ENCODE peak calls at places on chromosome 19, in seven cellular contexts. One of them, this sample, is unnamed.

GRCh38 chr19:29596885-29597525 is 9.1 kb upstream of the POP4 start:
- DNase-seq in colonic mucosa: no peak
- DNase-seq in cerebellar nuclear complex: peak
- DNase-seq in left colon: no peak
- DNase-seq in heart right ventricle: no peak
- DNase-seq in stimulated activated CD4-positive, alpha-beta T cell treated with anti-CD3 and anti-CD28 coated beads, Interleukin-1b, Interleukin-23, amount 100 ng/mL, for 1 hour: no peak
- DNase-seq in B cell: no peak
- DNase-seq in this sample: no peak

GRCh38 chr19:55079400-55080038 is 3.9 kb downstream of the EPS8L1 start:
- DNase-seq in colonic mucosa: no peak
- DNase-seq in cerebellar nuclear complex: no peak
- DNase-seq in left colon: no peak
- DNase-seq in heart right ventricle: no peak
- DNase-seq in stimulated activated CD4-positive, alpha-beta T cell treated with anti-CD3 and anti-CD28 coated beads, Interleukin-1b, Interleukin-23, amount 100 ng/mL, for 1 hour: no peak
- DNase-seq in B cell: no peak
- DNase-seq in this sample: no peak

GRCh38 chr19:35518313-35518712 is 4.9 kb upstream of the DMKN start:
- DNase-seq in colonic mucosa: no peak
- DNase-seq in cerebellar nuclear complex: no peak
- DNase-seq in left colon: no peak
- DNase-seq in heart right ventricle: no peak
- DNase-seq in stimulated activated CD4-positive, alpha-beta T cell treated with anti-CD3 and anti-CD28 coated beads, Interleukin-1b, Interleukin-23, amount 100 ng/mL, for 1 hour: no peak
- DNase-seq in B cell: no peak
- DNase-seq in this sample: no peak

GRCh38 chr19:44345969-44346368 is 10.5 kb downstream of the ZNF112 start:
- DNase-seq in colonic mucosa: no peak
- DNase-seq in cerebellar nuclear complex: peak
- DNase-seq in left colon: no peak
- DNase-seq in heart right ventricle: no peak
- DNase-seq in stimulated activated CD4-positive, alpha-beta T cell treated with anti-CD3 and anti-CD28 coated beads, Interleukin-1b, Interleukin-23, amount 100 ng/mL, for 1 hour: no peak
- DNase-seq in B cell: no peak
- DNase-seq in this sample: no peak

GRCh38 chr19:3725640-3726310 is 17.6 kb downstream of the TJP3 start:
- DNase-seq in colonic mucosa: peak
- DNase-seq in cerebellar nuclear complex: no peak
- DNase-seq in left colon: peak
- DNase-seq in heart right ventricle: no peak
- DNase-seq in stimulated activated CD4-positive, alpha-beta T cell treated with anti-CD3 and anti-CD28 coated beads, Interleukin-1b, Interleukin-23, amount 100 ng/mL, for 1 hour: no peak
- DNase-seq in B cell: no peak
- DNase-seq in this sample: no peak

GRCh38 chr19:13640611-13641010 is 123.7 kb upstream of the MRI1 start:
- DNase-seq in colonic mucosa: no peak
- DNase-seq in cerebellar nuclear complex: no peak
- DNase-seq in left colon: no peak
- DNase-seq in heart right ventricle: no peak
- DNase-seq in stimulated activated CD4-positive, alpha-beta T cell treated with anti-CD3 and anti-CD28 coated beads, Interleukin-1b, Interleukin-23, amount 100 ng/mL, for 1 hour: no peak
- DNase-seq in B cell: no peak
- DNase-seq in this sample: no peak

GRCh38 chr19:14369399-14370168 is 11.7 kb upstream of the ADGRE5 start:
- DNase-seq in colonic mucosa: no peak
- DNase-seq in cerebellar nuclear complex: no peak
- DNase-seq in left colon: no peak
- DNase-seq in heart right ventricle: no peak
- DNase-seq in stimulated activated CD4-positive, alpha-beta T cell treated with anti-CD3 and anti-CD28 coated beads, Interleukin-1b, Interleukin-23, amount 100 ng/mL, for 1 hour: peak
- DNase-seq in B cell: peak
- DNase-seq in this sample: no peak

GRCh38 chr19:46766569-46767317 is 20.5 kb upstream of the STRN4 start:
- DNase-seq in colonic mucosa: peak
- DNase-seq in cerebellar nuclear complex: no peak
- DNase-seq in left colon: no peak
- DNase-seq in heart right ventricle: no peak
- DNase-seq in stimulated activated CD4-positive, alpha-beta T cell treated with anti-CD3 and anti-CD28 coated beads, Interleukin-1b, Interleukin-23, amount 100 ng/mL, for 1 hour: no peak
- DNase-seq in B cell: peak
- DNase-seq in this sample: no peak

GRCh38 chr19:10744222-10744847 is 26.5 kb downstream of the DNM2 start:
- DNase-seq in colonic mucosa: peak
- DNase-seq in cerebellar nuclear complex: no peak
- DNase-seq in left colon: peak
- DNase-seq in heart right ventricle: no peak
- DNase-seq in stimulated activated CD4-positive, alpha-beta T cell treated with anti-CD3 and anti-CD28 coated beads, Interleukin-1b, Interleukin-23, amount 100 ng/mL, for 1 hour: no peak
- DNase-seq in B cell: no peak
- DNase-seq in this sample: peak

GRCh38 chr19:27876489-27876888 is 1336.5 kb downstream of the UQCRFS1 start:
- DNase-seq in colonic mucosa: no peak
- DNase-seq in cerebellar nuclear complex: no peak
- DNase-seq in left colon: no peak
- DNase-seq in heart right ventricle: no peak
- DNase-seq in stimulated activated CD4-positive, alpha-beta T cell treated with anti-CD3 and anti-CD28 coated beads, Interleukin-1b, Interleukin-23, amount 100 ng/mL, for 1 hour: no peak
- DNase-seq in B cell: no peak
- DNase-seq in this sample: no peak

GRCh38 chr19:5218963-5219530 is 121.6 kb downstream of the PTPRS start:
- DNase-seq in colonic mucosa: no peak
- DNase-seq in cerebellar nuclear complex: no peak
- DNase-seq in left colon: no peak
- DNase-seq in heart right ventricle: no peak
- DNase-seq in stimulated activated CD4-positive, alpha-beta T cell treated with anti-CD3 and anti-CD28 coated beads, Interleukin-1b, Interleukin-23, amount 100 ng/mL, for 1 hour: no peak
- DNase-seq in B cell: no peak
- DNase-seq in this sample: no peak

GRCh38 chr19:14786421-14786851 is 8.1 kb upstream of the ADGRE2 start:
- DNase-seq in colonic mucosa: no peak
- DNase-seq in cerebellar nuclear complex: no peak
- DNase-seq in left colon: no peak
- DNase-seq in heart right ventricle: peak
- DNase-seq in stimulated activated CD4-positive, alpha-beta T cell treated with anti-CD3 and anti-CD28 coated beads, Interleukin-1b, Interleukin-23, amount 100 ng/mL, for 1 hour: no peak
- DNase-seq in B cell: peak
- DNase-seq in this sample: peak

GRCh38 chr19:3518231-3518630 is 12.1 kb downstream of the FZR1 start:
- DNase-seq in colonic mucosa: no peak
- DNase-seq in cerebellar nuclear complex: no peak
- DNase-seq in left colon: no peak
- DNase-seq in heart right ventricle: no peak
- DNase-seq in stimulated activated CD4-positive, alpha-beta T cell treated with anti-CD3 and anti-CD28 coated beads, Interleukin-1b, Interleukin-23, amount 100 ng/mL, for 1 hour: no peak
- DNase-seq in B cell: no peak
- DNase-seq in this sample: no peak

GRCh38 chr19:18809149-18809978 is 18.3 kb upstream of the COMP start:
- DNase-seq in colonic mucosa: peak
- DNase-seq in cerebellar nuclear complex: no peak
- DNase-seq in left colon: peak
- DNase-seq in heart right ventricle: peak
- DNase-seq in stimulated activated CD4-positive, alpha-beta T cell treated with anti-CD3 and anti-CD28 coated beads, Interleukin-1b, Interleukin-23, amount 100 ng/mL, for 1 hour: no peak
- DNase-seq in B cell: no peak
- DNase-seq in this sample: peak

GRCh38 chr19:7529610-7530490 is 5.7 kb upstream of the PNPLA6 start:
- DNase-seq in colonic mucosa: no peak
- DNase-seq in cerebellar nuclear complex: no peak
- DNase-seq in left colon: no peak
- DNase-seq in heart right ventricle: no peak
- DNase-seq in stimulated activated CD4-positive, alpha-beta T cell treated with anti-CD3 and anti-CD28 coated beads, Interleukin-1b, Interleukin-23, amount 100 ng/mL, for 1 hour: no peak
- DNase-seq in B cell: no peak
- DNase-seq in this sample: no peak

GRCh38 chr19:31039151-31039550 is 310.1 kb downstream of the TSHZ3 start:
- DNase-seq in colonic mucosa: no peak
- DNase-seq in cerebellar nuclear complex: no peak
- DNase-seq in left colon: no peak
- DNase-seq in heart right ventricle: no peak
- DNase-seq in stimulated activated CD4-positive, alpha-beta T cell treated with anti-CD3 and anti-CD28 coated beads, Interleukin-1b, Interleukin-23, amount 100 ng/mL, for 1 hour: no peak
- DNase-seq in B cell: no peak
- DNase-seq in this sample: no peak

GRCh38 chr19:44615529-44616247 is 2.3 kb downstream of the IGSF23 start:
- DNase-seq in colonic mucosa: no peak
- DNase-seq in cerebellar nuclear complex: no peak
- DNase-seq in left colon: no peak
- DNase-seq in heart right ventricle: no peak
- DNase-seq in stimulated activated CD4-positive, alpha-beta T cell treated with anti-CD3 and anti-CD28 coated beads, Interleukin-1b, Interleukin-23, amount 100 ng/mL, for 1 hour: no peak
- DNase-seq in B cell: no peak
- DNase-seq in this sample: no peak

GRCh38 chr19:30227661-30228112 is 144.5 kb upstream of the ZNF536 start:
- DNase-seq in colonic mucosa: peak
- DNase-seq in cerebellar nuclear complex: no peak
- DNase-seq in left colon: no peak
- DNase-seq in heart right ventricle: peak
- DNase-seq in stimulated activated CD4-positive, alpha-beta T cell treated with anti-CD3 and anti-CD28 coated beads, Interleukin-1b, Interleukin-23, amount 100 ng/mL, for 1 hour: no peak
- DNase-seq in B cell: peak
- DNase-seq in this sample: peak

GRCh38 chr19:47283405-47284059 is 8.8 kb downstream of the INAFM1 start:
- DNase-seq in colonic mucosa: no peak
- DNase-seq in cerebellar nuclear complex: no peak
- DNase-seq in left colon: no peak
- DNase-seq in heart right ventricle: no peak
- DNase-seq in stimulated activated CD4-positive, alpha-beta T cell treated with anti-CD3 and anti-CD28 coated beads, Interleukin-1b, Interleukin-23, amount 100 ng/mL, for 1 hour: no peak
- DNase-seq in B cell: no peak
- DNase-seq in this sample: no peak

GRCh38 chr19:14136509-14137281 is at the start of gene ASF1B:
- DNase-seq in colonic mucosa: peak
- DNase-seq in cerebellar nuclear complex: peak
- DNase-seq in left colon: peak
- DNase-seq in heart right ventricle: peak
- DNase-seq in stimulated activated CD4-positive, alpha-beta T cell treated with anti-CD3 and anti-CD28 coated beads, Interleukin-1b, Interleukin-23, amount 100 ng/mL, for 1 hour: peak
- DNase-seq in B cell: peak
- DNase-seq in this sample: peak

GRCh38 chr19:19170053-19170945 is at the start of gene MEF2B:
- DNase-seq in colonic mucosa: peak
- DNase-seq in cerebellar nuclear complex: no peak
- DNase-seq in left colon: peak
- DNase-seq in heart right ventricle: peak
- DNase-seq in stimulated activated CD4-positive, alpha-beta T cell treated with anti-CD3 and anti-CD28 coated beads, Interleukin-1b, Interleukin-23, amount 100 ng/mL, for 1 hour: peak
- DNase-seq in B cell: peak
- DNase-seq in this sample: peak

GRCh38 chr19:56159009-56159501 is 16.8 kb upstream of the GALP start:
- DNase-seq in colonic mucosa: no peak
- DNase-seq in cerebellar nuclear complex: no peak
- DNase-seq in left colon: no peak
- DNase-seq in heart right ventricle: no peak
- DNase-seq in stimulated activated CD4-positive, alpha-beta T cell treated with anti-CD3 and anti-CD28 coated beads, Interleukin-1b, Interleukin-23, amount 100 ng/mL, for 1 hour: no peak
- DNase-seq in B cell: no peak
- DNase-seq in this sample: no peak

GRCh38 chr19:3785464-3785937 is 680 bp downstream of the MATK start:
- DNase-seq in colonic mucosa: no peak
- DNase-seq in cerebellar nuclear complex: no peak
- DNase-seq in left colon: no peak
- DNase-seq in heart right ventricle: no peak
- DNase-seq in stimulated activated CD4-positive, alpha-beta T cell treated with anti-CD3 and anti-CD28 coated beads, Interleukin-1b, Interleukin-23, amount 100 ng/mL, for 1 hour: no peak
- DNase-seq in B cell: no peak
- DNase-seq in this sample: no peak

GRCh38 chr19:47473336-47473735 is 1.6 kb upstream of the SLC8A2 start:
- DNase-seq in colonic mucosa: no peak
- DNase-seq in cerebellar nuclear complex: no peak
- DNase-seq in left colon: no peak
- DNase-seq in heart right ventricle: no peak
- DNase-seq in stimulated activated CD4-positive, alpha-beta T cell treated with anti-CD3 and anti-CD28 coated beads, Interleukin-1b, Interleukin-23, amount 100 ng/mL, for 1 hour: no peak
- DNase-seq in B cell: no peak
- DNase-seq in this sample: no peak

GRCh38 chr19:38862321-38863059 is 12.7 kb upstream of the HNRNPL start:
- DNase-seq in colonic mucosa: peak
- DNase-seq in cerebellar nuclear complex: no peak
- DNase-seq in left colon: peak
- DNase-seq in heart right ventricle: no peak
- DNase-seq in stimulated activated CD4-positive, alpha-beta T cell treated with anti-CD3 and anti-CD28 coated beads, Interleukin-1b, Interleukin-23, amount 100 ng/mL, for 1 hour: no peak
- DNase-seq in B cell: no peak
- DNase-seq in this sample: peak